ENCODE peak calls at places on chromosome 2, in six cellular contexts. Q, L, A, Z, T and V are unnamed samples.
A peak's percentile ranks its signal among the peaks of the same experiment; 100 is the strongest.

GRCh38 chr2:34736482-34736881 is 1137.4 kb upstream of the FAM98A start:
- DNase-seq in L (no peak), Z (no peak), A (no peak), Q (no peak), T (no peak), V (no peak)

GRCh38 chr2:30465171-30465545 is 18.1 kb downstream of the LCLAT1 start:
- DNase-seq in A (no peak), T (peak; percentile 35), Z (no peak), L (no peak), Q (no peak), V (no peak)

GRCh38 chr2:127573298-127573697 is 37.8 kb downstream of the MYO7B start:
- DNase-seq in Z (no peak), Q (no peak), A (no peak), T (no peak), L (no peak), V (no peak)

GRCh38 chr2:237222178-237222577 is 136.5 kb downstream of the COPS8 start:
- DNase-seq in Q (peak; percentile 41), T (no peak), A (no peak), L (no peak), Z (no peak), V (no peak)

GRCh38 chr2:111919794-111920608 is 21.6 kb downstream of the MERTK start:
- DNase-seq in L (no peak), A (peak; percentile 66), T (no peak), Z (no peak), Q (peak; percentile 70), V (peak; percentile 80)

GRCh38 chr2:130744287-130745117 is 10.8 kb upstream of the AMER3 start:
- DNase-seq in Z (no peak), Q (no peak), A (no peak), L (no peak), T (peak; percentile 8), V (peak; percentile 77)

GRCh38 chr2:190759749-190760213 is 110.9 kb downstream of the NAB1 start:
- DNase-seq in T (no peak), Z (no peak), Q (peak; percentile 93), L (peak; percentile 36), A (no peak), V (no peak)

GRCh38 chr2:24273598-24273997 is 86.7 kb downstream of the ITSN2 start:
- DNase-seq in Z (no peak), T (no peak), L (no peak), Q (peak; percentile 30), A (no peak), V (no peak)

GRCh38 chr2:229408356-229408755 is 137.3 kb upstream of the PID1 start:
- DNase-seq in Z (no peak), A (peak; percentile 66), L (peak; percentile 85), Q (peak; percentile 96), T (peak; percentile 51), V (peak; percentile 81)

GRCh38 chr2:224242543-224242942 is 159.4 kb downstream of the FAM124B start:
- DNase-seq in Q (no peak), T (no peak), Z (no peak), A (no peak), L (no peak), V (peak; percentile 17)

GRCh38 chr2:207143474-207144190 is 22.1 kb downstream of the KLF7 start:
- DNase-seq in L (no peak), Q (no peak), A (no peak), Z (peak; percentile 89), T (peak; percentile 67), V (peak; percentile 56)

GRCh38 chr2:25684577-25684976 is 11.2 kb upstream of the DTNB start:
- DNase-seq in Z (no peak), L (no peak), A (no peak), Q (no peak), T (no peak), V (no peak)

GRCh38 chr2:83394134-83394965 is 1064.7 kb downstream of the SUCLG1 start:
- DNase-seq in Z (peak; percentile 67), T (no peak), L (no peak), Q (no peak), A (no peak), V (no peak)

GRCh38 chr2:62706721-62707516 is 1.4 kb downstream of the EHBP1 start:
- DNase-seq in Q (peak; percentile 7), T (no peak), A (no peak), L (no peak), Z (no peak), V (no peak)

GRCh38 chr2:49619804-49620203 is 465.5 kb upstream of the FSHR start:
- DNase-seq in Q (no peak), A (no peak), T (peak; percentile 58), Z (no peak), L (no peak), V (peak; percentile 8)
- TF ChIP-seq CTCF in Q (peak; percentile 22), A (peak; percentile 39), T (peak; percentile 58), Z (peak; percentile 17), L (no peak), V (peak; percentile 10)

GRCh38 chr2:44555700-44556099 is 194.0 kb downstream of the CAMKMT start:
- DNase-seq in T (no peak), Q (no peak), A (no peak), L (no peak), Z (no peak), V (no peak)
- H3K9me2 ChIP-seq in T (no peaks in the 10 kb centered on the region), Q (no peaks in the 10 kb centered on the region), A (no peaks in the 10 kb centered on the region), L (no peaks in the 10 kb centered on the region), Z (no peaks in the 10 kb centered on the region), V (no peaks in the 10 kb centered on the region)

GRCh38 chr2:26848336-26849055 is 564 bp downstream of the DPYSL5 start:
- DNase-seq in Q (no peak), L (no peak), A (no peak), T (peak; percentile 50), Z (no peak), V (peak; percentile 39)

GRCh38 chr2:26846881-26847662 is 860 bp upstream of the DPYSL5 start:
- DNase-seq in T (peak; percentile 39), L (no peak), Z (no peak), A (no peak), Q (no peak), V (peak; percentile 8)

GRCh38 chr2:26846334-26846863 is 1.5 kb upstream of the DPYSL5 start:
- DNase-seq in Q (peak; percentile 85), L (peak; percentile 64), Z (peak; percentile 79), A (peak; percentile 57), T (peak; percentile 96), V (peak; percentile 89)

GRCh38 chr2:26849056-26850001 is 1.4 kb downstream of the DPYSL5 start:
- DNase-seq in Z (no peak), T (peak; percentile 82), Q (no peak), A (no peak), L (no peak), V (peak; percentile 11)

GRCh38 chr2:26847663-26848335 is at the start of gene DPYSL5:
- DNase-seq in Q (no peak), Z (no peak), T (peak; percentile 94), A (no peak), L (peak; percentile 10), V (peak; percentile 46)
- TF ChIP-seq EZH2 in Q (no peak), Z (peak; percentile 28), T (no peak), A (no peak), L (no peak), V (no peak)

GRCh38 chr2:231961349-231962166 is at the start of gene DIS3L2:
- DNase-seq in T (peak; percentile 95), A (peak; percentile 74), Q (peak; percentile 80), L (peak; percentile 63), Z (peak; percentile 87), V (peak; percentile 90)
- TF ChIP-seq CTCF in T (no peak), A (no peak), Q (no peak), L (no peak), Z (no peak), V (no peak)

DNA sequence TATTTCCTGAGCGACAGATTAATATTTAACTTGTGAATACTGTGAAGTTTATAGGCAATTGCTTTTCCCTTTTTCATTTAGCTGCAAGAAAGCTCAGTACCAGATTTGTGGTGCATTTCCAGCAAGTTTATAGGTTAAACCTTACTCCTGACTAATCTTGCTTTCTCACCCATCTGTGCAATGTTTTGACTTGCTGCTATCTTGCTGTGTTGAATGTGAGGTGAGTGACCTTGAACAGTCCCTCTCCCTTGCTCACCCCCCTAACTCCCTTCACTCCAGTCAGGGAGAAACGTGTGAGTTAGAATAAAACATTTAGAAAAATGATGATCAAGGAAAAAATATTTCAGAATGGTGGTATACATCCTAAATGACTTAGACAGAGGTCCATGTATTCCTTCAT is 39.8 kb upstream of the PARD3B start:
- DNase-seq in Z (no peak), Q (no peak), T (no peak), L (no peak), A (no peak), V (no peak)
- H3K9me2 ChIP-seq in Z (no peaks in the 10 kb centered on the region), Q (no peaks in the 10 kb centered on the region), T (no peaks in the 10 kb centered on the region), L (no peaks in the 10 kb centered on the region), A (no peaks in the 10 kb centered on the region), V (no peaks in the 10 kb centered on the region)

DNA sequence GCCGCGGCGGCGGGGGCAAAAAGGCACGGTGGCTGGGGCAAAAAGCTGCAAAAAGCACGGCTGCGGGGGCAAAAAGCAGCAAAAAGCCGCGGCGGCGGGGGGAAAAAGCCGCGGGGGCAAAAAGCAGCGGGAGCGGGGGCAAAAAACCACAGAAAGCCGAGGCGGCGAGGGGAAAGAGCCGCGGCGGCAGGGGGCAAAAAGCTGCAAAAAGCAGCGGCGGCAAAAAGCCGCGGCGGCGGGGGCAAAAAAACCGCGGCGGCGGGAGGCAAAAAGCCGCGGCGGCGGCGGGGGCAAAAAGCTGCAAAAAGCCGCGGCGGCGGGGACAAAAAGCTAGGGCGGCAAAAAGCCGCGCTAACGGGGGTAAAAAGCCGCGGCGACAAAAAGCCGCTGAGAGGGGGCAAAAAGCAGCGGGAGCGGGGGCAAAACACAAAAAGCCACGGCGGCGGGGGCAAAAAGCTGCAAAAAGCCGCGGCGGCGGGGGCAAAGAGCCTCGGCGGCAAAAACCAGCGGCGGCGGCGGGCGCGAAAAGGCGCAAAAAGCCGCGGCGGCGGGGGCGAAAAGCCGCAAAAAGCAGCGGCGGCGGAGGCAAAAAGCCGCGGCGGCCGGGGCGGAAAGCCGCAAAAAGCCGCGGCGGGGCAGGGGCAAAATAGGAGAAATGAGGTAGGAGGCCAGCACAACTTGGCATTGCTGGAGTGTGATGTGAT is 123.4 kb downstream of the ANKRD30BL start:
- DNase-seq in A (no peak), L (no peak), Z (peak; percentile 9), T (peak; percentile 49), Q (no peak), V (peak; percentile 5)
- TF ChIP-seq EZH2 in A (no peak), L (no peak), Z (no peak), T (peak; percentile 80), Q (peak; percentile 100), V (peak; percentile 99)

GRCh38 chr2:167550448-167550847 is 662.2 kb downstream of the XIRP2 start:
- DNase-seq in Q (peak; percentile 59), L (peak; percentile 2), A (no peak), T (peak; percentile 74), Z (peak; percentile 36), V (peak; percentile 11)
- TF ChIP-seq CTCF in Q (peak; percentile 78), L (peak; percentile 58), A (peak; percentile 30), T (peak; percentile 68), Z (peak; percentile 57), V (peak; percentile 45)

GRCh38 chr2:169572821-169573159 is 875 bp downstream of the FASTKD1 start:
- DNase-seq in Z (no peak), L (no peak), Q (peak; percentile 9), T (no peak), A (no peak), V (no peak)
- H3K9me2 ChIP-seq in Z (no peaks in the 10 kb centered on the region), L (no peaks in the 10 kb centered on the region), Q (no peaks in the 10 kb centered on the region), T (no peaks in the 10 kb centered on the region), A (no peaks in the 10 kb centered on the region), V (no peaks in the 10 kb centered on the region)

GRCh38 chr2:170505631-170506270 is 209.4 kb upstream of the SP5 start:
- DNase-seq in Z (no peak), A (no peak), Q (no peak), T (peak; percentile 27), L (no peak), V (peak; percentile 68)
- TF ChIP-seq EZH2 in Z (no peak), A (no peak), Q (no peak), T (no peak), L (no peak), V (no peak)